ENCODE peak calls at places on chromosome 5, in nine cellular contexts. Y is heart left ventricle, A is GM23248, N is uterus, X is astrocyte, K is heart right ventricle, V is prostate gland, J is neuronal stem cell, H is A549. Z is an unnamed sample. For H3K4me1, the result is how much of the 10 kb centered on the place peaks cover.

GRCh38 chr5:58077966-58078365 is 381.9 kb downstream of the PLK2 start:
- DNase-seq in Y (no peak), K (no peak), H (no peak), A (no peak), J (no peak), X (no peak), N (no peak), V (no peak), Z (no peak)

GRCh38 chr5:56523779-56524178 is 290.6 kb upstream of the ANKRD55 start:
- DNase-seq in V (peak), K (no peak), N (peak), X (no peak), A (no peak), H (no peak), J (no peak), Y (no peak), Z (no peak)

GRCh38 chr5:172816887-172817418 is 17.1 kb upstream of the ERGIC1 start:
- DNase-seq in Y (no peak), A (peak), H (peak), K (no peak), J (no peak), N (peak), V (no peak), X (peak), Z (no peak)

GRCh38 chr5:87411586-87412416 is 929 bp downstream of the CCNH start:
- DNase-seq in N (peak), K (no peak), H (peak), X (peak), J (peak), Y (peak), V (peak), A (peak), Z (peak)

GRCh38 chr5:96823060-96823459 is 15.3 kb upstream of the ERAP1 start:
- DNase-seq in K (no peak), A (no peak), X (no peak), J (no peak), V (no peak), N (no peak), Y (no peak), H (no peak), Z (no peak)

GRCh38 chr5:15850939-15851341 is 328.7 kb downstream of the MARCHF11 start:
- DNase-seq in H (no peak), V (no peak), J (no peak), N (no peak), X (no peak), Y (peak), A (no peak), K (no peak), Z (no peak)

GRCh38 chr5:102628449-102629175 is 126.5 kb upstream of the PAM start:
- DNase-seq in J (no peak), H (no peak), K (no peak), A (peak), N (no peak), V (no peak), X (peak), Y (peak), Z (no peak)

GRCh38 chr5:149212203-149212951 is 59.3 kb upstream of the AFAP1L1 start:
- DNase-seq in N (no peak), X (peak), K (no peak), A (peak), H (no peak), Y (no peak), V (no peak), J (no peak), Z (peak)

GRCh38 chr5:179699640-179700298 is 1.0 kb downstream of the CANX start:
- DNase-seq in A (peak), N (no peak), K (no peak), Y (no peak), V (no peak), X (peak), J (no peak), H (peak), Z (no peak)

GRCh38 chr5:54553659-54554207 is 36.2 kb downstream of the SNX18 start:
- DNase-seq in X (no peak), N (no peak), K (no peak), J (no peak), Y (no peak), V (no peak), H (no peak), A (no peak), Z (no peak)

GRCh38 chr5:85823462-85824426 is 794.0 kb upstream of the COX7C start:
- DNase-seq in V (no peak), X (no peak), A (no peak), H (peak), N (no peak), J (no peak), K (no peak), Y (no peak), Z (no peak)

GRCh38 chr5:51389582-51390463 is 6.6 kb downstream of the ISL1 start:
- DNase-seq in H (no peak), V (no peak), N (no peak), K (no peak), J (no peak), Y (no peak), A (peak), X (no peak), Z (no peak)

GRCh38 chr5:176870110-176870591 is 29.0 kb downstream of the HK3 start:
- DNase-seq in H (peak), Y (no peak), K (no peak), X (peak), J (peak), N (no peak), V (no peak), A (peak), Z (no peak)

GRCh38 chr5:178460598-178461425 is 129.4 kb downstream of the COL23A1 start:
- DNase-seq in Y (peak), N (peak), H (peak), K (peak), V (peak), X (no peak), J (peak), A (peak), Z (peak)

GRCh38 chr5:27702339-27702820 is 664.0 kb upstream of the CDH9 start:
- DNase-seq in X (peak), Y (no peak), K (no peak), A (no peak), H (peak), N (no peak), J (peak), V (no peak), Z (no peak)

GRCh38 chr5:126497506-126497905 is 74.3 kb downstream of the GRAMD2B start:
- DNase-seq in N (no peak), H (no peak), J (no peak), A (no peak), Y (no peak), V (no peak), X (no peak), K (no peak), Z (no peak)

GRCh38 chr5:94376672-94377345 is 241.6 kb downstream of the KIAA0825 start:
- DNase-seq in H (no peak), Y (no peak), K (no peak), V (no peak), N (no peak), J (no peak), A (no peak), X (no peak), Z (no peak)

GRCh38 chr5:160379485-160379884 is 9.1 kb upstream of the C1QTNF2 start:
- DNase-seq in A (no peak), Y (no peak), K (no peak), X (no peak), V (no peak), N (no peak), H (no peak), J (no peak), Z (no peak)

GRCh38 chr5:140023611-140024191 is 19.4 kb downstream of the NRG2 start:
- DNase-seq in Y (no peak), K (no peak), V (no peak), H (no peak), A (no peak), X (no peak), N (no peak), J (no peak), Z (no peak)

GRCh38 chr5:7995688-7996294 is 126.8 kb downstream of the MTRR start:
- DNase-seq in N (no peak), K (no peak), H (no peak), J (no peak), A (no peak), X (no peak), Y (no peak), V (no peak), Z (no peak)

GRCh38 chr5:10635861-10636350 is 72.0 kb downstream of the ANKRD33B start:
- DNase-seq in N (no peak), Y (no peak), J (no peak), H (no peak), V (no peak), K (no peak), A (peak), X (peak), Z (no peak)

GRCh38 chr5:82404382-82404945 is 126.3 kb upstream of the RPS23 start:
- DNase-seq in N (no peak), Y (no peak), J (no peak), H (peak), V (no peak), K (no peak), X (no peak), A (no peak), Z (no peak)

GRCh38 chr5:10622810-10623209 is 58.9 kb downstream of the ANKRD33B start:
- DNase-seq in H (no peak), V (no peak), A (no peak), X (no peak), J (no peak), K (no peak), N (no peak), Y (no peak), Z (no peak)

GRCh38 chr5:88675758-88676636 is 207.0 kb downstream of the MEF2C start:
- DNase-seq in Y (no peak), H (peak), J (no peak), V (no peak), X (peak), K (no peak), A (peak), N (no peak), Z (no peak)

GRCh38 chr5:172901012-172901780 is 58.0 kb upstream of the RPL26L1 start:
- DNase-seq in X (peak), H (peak), V (no peak), N (peak), A (peak), K (peak), J (no peak), Y (peak), Z (peak)

GRCh38 chr5:39177629-39177959 is 41.8 kb downstream of the FYB1 start:
- DNase-seq in Y (no peak), V (no peak), N (no peak), X (no peak), J (no peak), K (no peak), H (no peak), A (no peak), Z (no peak)

GRCh38 chr5:176888865-176889165 is 10.3 kb downstream of the HK3 start:
- DNase-seq in N (no peak), J (no peak), V (no peak), A (no peak), H (no peak), Y (no peak), K (no peak), X (no peak), Z (no peak)

GRCh38 chr5:66720776-66721175 is 124.6 kb downstream of the MAST4 start:
- DNase-seq in N (no peak), K (no peak), H (no peak), V (no peak), J (no peak), Y (no peak), A (no peak), X (no peak), Z (no peak)

GRCh38 chr5:163445345-163445744 is 8.0 kb downstream of the CCNG1 start:
- DNase-seq in Y (no peak), N (no peak), V (no peak), H (no peak), J (no peak), A (no peak), X (no peak), K (no peak), Z (no peak)

GRCh38 chr5:32138839-32139493 is 35.2 kb downstream of the GOLPH3 start:
- DNase-seq in A (peak), X (peak), Y (no peak), K (no peak), H (no peak), J (no peak), V (no peak), N (no peak), Z (no peak)

GRCh38 chr5:55701462-55702103 is 10.5 kb downstream of the SLC38A9 start:
- DNase-seq in Y (no peak), N (no peak), J (no peak), X (no peak), A (no peak), K (no peak), V (no peak), H (no peak), Z (no peak)

GRCh38 chr5:149071216-149071615 is 8.4 kb upstream of the SH3TC2 start:
- DNase-seq in H (no peak), A (no peak), K (no peak), V (no peak), Y (no peak), J (no peak), N (no peak), X (no peak), Z (no peak)

GRCh38 chr5:169933127-169933526 is 47.2 kb downstream of the INSYN2B start:
- DNase-seq in X (no peak), H (no peak), N (no peak), K (no peak), A (no peak), V (no peak), Y (no peak), J (no peak), Z (no peak)

GRCh38 chr5:21663082-21663481 is 1190.1 kb downstream of the CDH12 start:
- DNase-seq in N (no peak), Y (no peak), H (peak), X (no peak), V (no peak), A (no peak), J (no peak), K (no peak), Z (no peak)

GRCh38 chr5:141873933-141874261 is 4.3 kb downstream of the PCDH1 start:
- DNase-seq in N (peak), H (no peak), K (no peak), J (no peak), X (no peak), Y (no peak), A (no peak), V (no peak), Z (no peak)
- H3K27ac ChIP-seq in N (no peak), H (no peak), K (peak), J (no peak), X (no peak), Y (peak), A (no peak), V (peak), Z (peak)

DNA sequence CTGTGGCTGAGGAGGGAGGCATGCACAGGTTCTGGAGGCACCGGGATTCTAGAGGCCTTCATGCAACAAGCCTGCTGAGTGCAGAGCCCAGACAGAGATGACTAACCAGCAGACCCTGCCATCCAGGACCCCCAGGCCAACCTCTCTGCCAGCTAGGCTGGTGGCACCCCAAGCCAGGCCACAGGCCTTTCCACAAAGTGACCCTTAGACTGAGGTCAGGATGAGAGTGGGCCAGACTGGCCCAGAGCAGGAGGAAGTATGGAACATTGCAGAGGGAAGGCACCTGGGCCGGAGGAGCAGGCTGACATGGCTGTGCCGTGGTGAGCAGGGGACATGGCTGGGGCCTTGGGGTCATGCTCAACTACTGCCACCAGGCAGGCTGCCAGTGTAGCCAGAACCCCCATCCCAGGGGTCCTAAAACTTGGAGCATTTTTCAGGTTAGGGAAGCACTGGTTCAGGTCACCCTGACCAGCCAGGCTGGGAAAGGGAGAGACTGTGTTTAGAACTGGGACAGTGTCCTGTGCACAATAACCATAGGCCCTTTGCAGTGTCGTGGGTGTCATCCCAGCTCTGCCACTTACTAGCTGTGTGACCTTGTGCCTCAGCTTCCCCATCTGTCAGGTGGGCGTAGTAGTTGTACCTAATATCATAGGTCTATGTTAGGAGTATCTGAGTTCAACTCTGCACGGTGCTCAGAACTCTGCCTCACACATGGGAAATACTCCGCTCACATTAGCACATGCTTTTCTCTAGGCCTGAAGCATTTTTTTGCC is 17.3 kb downstream of the TCF7 start:
- DNase-seq in V (no peak), Y (no peak), H (no peak), J (no peak), A (no peak), N (no peak), K (no peak), X (no peak), Z (no peak)
- H3K4me1 ChIP-seq in V (under half), Y (under half), H (under half), J (under half), A (under half), N (under half), K (under half), X (under half), Z (under half)

DNA sequence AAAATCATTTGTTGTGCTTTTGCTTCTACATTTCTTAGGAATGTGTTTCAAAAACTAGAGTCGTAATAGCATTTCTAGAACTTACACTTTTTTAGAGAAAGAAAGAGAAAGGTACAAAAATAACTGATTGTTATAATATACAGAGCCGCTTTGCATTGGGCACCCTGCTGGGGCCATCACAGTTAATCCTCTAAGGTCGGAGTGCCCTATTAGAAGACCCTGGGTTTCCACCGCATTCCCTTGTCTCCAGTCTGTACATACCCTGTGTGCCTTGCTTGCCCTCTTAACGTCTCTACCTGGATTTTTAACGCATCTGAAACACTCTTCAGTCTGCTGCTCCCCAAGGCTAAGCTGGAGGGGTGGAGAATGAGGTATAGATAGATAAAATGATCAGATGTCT is 1.3 kb downstream of the MARVELD2 start:
- DNase-seq in A (no peak), N (no peak), J (peak), H (no peak), X (no peak), K (no peak), Y (no peak), V (no peak), Z (no peak)
- H3K4me3 ChIP-seq in A (no peak), N (no peak), J (no peak), H (no peak), X (no peak), K (no peak), Y (no peak), V (peak), Z (no peak)

GRCh38 chr5:134063421-134063820 is 51.1 kb upstream of the TCF7 start:
- DNase-seq in J (no peak), H (peak), A (no peak), N (no peak), K (no peak), Y (no peak), X (no peak), V (no peak), Z (no peak)

GRCh38 chr5:134055015-134055414 is 50.2 kb upstream of the VDAC1 start:
- DNase-seq in Y (no peak), N (no peak), A (no peak), H (no peak), K (no peak), V (no peak), X (no peak), J (no peak), Z (no peak)

DNA sequence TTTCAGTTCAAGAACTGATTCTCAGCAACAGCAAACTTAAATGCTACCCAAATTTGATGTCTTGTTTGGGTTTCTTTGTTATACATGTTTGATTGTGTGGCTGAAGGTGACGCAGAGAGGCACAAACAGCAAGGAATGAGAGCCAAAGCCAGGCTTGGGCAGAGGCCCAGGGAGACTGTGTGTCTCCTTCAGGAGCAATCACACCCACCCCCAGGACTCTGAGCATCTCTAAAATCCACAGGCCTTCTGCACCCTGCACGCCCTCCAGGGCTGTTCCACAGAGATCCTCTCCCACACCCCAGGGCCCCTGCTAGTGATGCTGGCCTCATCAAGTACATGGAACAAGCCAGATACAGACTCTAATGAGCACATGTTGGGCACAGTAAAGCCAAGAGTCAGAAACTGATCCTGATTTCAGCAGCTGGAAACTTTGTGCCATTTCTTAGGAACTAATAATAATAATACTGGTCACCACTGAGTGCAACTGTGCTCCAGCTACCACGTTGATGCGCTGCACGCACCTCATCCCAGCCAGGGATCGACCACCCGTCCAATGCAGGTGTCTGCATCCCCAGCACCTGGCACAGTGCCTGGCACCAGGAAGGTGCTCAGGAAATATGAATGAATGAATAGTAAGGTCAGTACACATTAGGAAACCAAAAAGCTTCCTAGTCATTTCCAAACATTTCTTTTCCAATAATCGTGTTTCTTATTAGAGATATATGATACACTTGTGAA is 54.6 kb upstream of the TCF7 start:
- DNase-seq in K (no peak), H (no peak), X (no peak), V (no peak), A (peak), N (no peak), Y (no peak), J (no peak), Z (no peak)
- H3K27ac ChIP-seq in K (no peak), H (peak), X (no peak), V (no peak), A (peak), N (no peak), Y (peak), J (no peak), Z (no peak)

GRCh38 chr5:16897284-16897704 is 38.8 kb downstream of the MYO10 start:
- DNase-seq in K (no peak), V (peak), X (peak), H (peak), N (no peak), J (no peak), Y (no peak), A (no peak), Z (no peak)

GRCh38 chr5:16897800-16898199 is 38.3 kb downstream of the MYO10 start:
- DNase-seq in X (no peak), J (no peak), V (no peak), Y (no peak), N (no peak), A (no peak), K (no peak), H (no peak), Z (no peak)

GRCh38 chr5:16899171-16899570 is 36.9 kb downstream of the MYO10 start:
- DNase-seq in J (no peak), X (no peak), N (no peak), H (peak), V (no peak), Y (no peak), K (no peak), A (no peak), Z (no peak)

GRCh38 chr5:16894236-16895057 is 41.6 kb downstream of the MYO10 start:
- DNase-seq in X (peak), K (no peak), N (no peak), Y (no peak), V (peak), A (peak), J (peak), H (peak), Z (no peak)

GRCh38 chr5:16896767-16897166 is 39.3 kb downstream of the MYO10 start:
- DNase-seq in V (no peak), K (no peak), A (no peak), X (no peak), J (no peak), H (no peak), N (no peak), Y (no peak), Z (no peak)
- H3K4me1 ChIP-seq in V (under half), K (under half), A (under half), X (under half), J (under half), H (half or more), N (under half), Y (under half), Z (under half)

GRCh38 chr5:33973271-33973670 is 11.2 kb downstream of the SLC45A2 start:
- DNase-seq in H (no peak), Y (no peak), K (no peak), A (no peak), N (no peak), J (no peak), V (no peak), X (no peak), Z (no peak)
- H3K4me3 ChIP-seq in H (no peak), Y (no peak), K (no peak), A (no peak), N (no peak), J (no peak), V (no peak), X (no peak), Z (no peak)